ENCODE peak calls at places on chromosomes 5 and 9, in ten cellular contexts. R is body of pancreas, M is left ventricle myocardium inferior, S is upper lobe of left lung, V is small intestine, E is mesendoderm, G is AG04450, A is heart left ventricle, P is SK-N-SH, H is aorta. O is an unnamed sample.

GRCh38 chr5:57302164-57302563 is 128.3 kb downstream of the GPBP1 start:
- DNase-seq in V (peak), R (no peak), M (no peak), S (no peak), H (no peak), E (peak), P (no peak), G (no peak), A (no peak), O (no peak)

GRCh38 chr9:112034216-112034611 is 137.6 kb downstream of the UGCG start:
- DNase-seq in V (no peak), A (no peak), P (no peak), S (no peak), M (no peak), H (no peak), G (no peak), R (no peak), E (no peak), O (no peak)

GRCh38 chr5:1494780-1495524 is 28.8 kb downstream of the LPCAT1 start:
- DNase-seq in A (no peak), M (no peak), G (no peak), H (no peak), P (no peak), E (no peak), V (no peak), S (peak), R (no peak), O (no peak)

GRCh38 chr5:150607105-150607504 is 33.4 kb upstream of the SYNPO start:
- DNase-seq in G (no peak), A (no peak), M (no peak), P (no peak), S (no peak), V (no peak), R (no peak), H (no peak), E (no peak), O (no peak)

GRCh38 chr9:91315191-91315590 is 46.5 kb downstream of the AUH start:
- DNase-seq in H (no peak), E (peak), P (no peak), A (no peak), V (no peak), M (no peak), S (no peak), R (peak), G (no peak), O (no peak)

GRCh38 chr5:80988419-80988925 is 28.3 kb downstream of the RASGRF2 start:
- DNase-seq in G (no peak), M (no peak), P (no peak), V (no peak), A (no peak), H (no peak), R (no peak), E (no peak), S (no peak), O (no peak)

GRCh38 chr5:126446498-126447224 is 23.5 kb downstream of the GRAMD2B start:
- DNase-seq in R (no peak), H (no peak), G (no peak), A (no peak), E (no peak), M (no peak), P (no peak), S (no peak), V (peak), O (no peak)

GRCh38 chr5:120228262-120229031 is 235.7 kb upstream of the PRR16 start:
- DNase-seq in M (no peak), G (no peak), R (no peak), E (peak), A (no peak), S (no peak), V (no peak), P (no peak), H (no peak), O (no peak)

GRCh38 chr5:1874820-1875219 is 7.9 kb downstream of the IRX4 start:
- DNase-seq in P (no peak), S (peak), A (no peak), V (no peak), H (no peak), R (no peak), G (no peak), E (peak), M (no peak), O (no peak)

GRCh38 chr9:99998266-99998665 is 91.8 kb downstream of the STX17 start:
- DNase-seq in S (peak), G (no peak), E (peak), M (no peak), V (no peak), P (no peak), R (no peak), A (no peak), H (no peak), O (no peak)

GRCh38 chr5:79516986-79517385 is 3.1 kb upstream of the HOMER1 start:
- DNase-seq in V (no peak), S (no peak), A (no peak), P (no peak), H (no peak), R (no peak), M (no peak), G (no peak), E (no peak), O (no peak)

GRCh38 chr5:156383510-156383909 is 56.5 kb downstream of the SGCD start:
- DNase-seq in M (no peak), G (peak), A (no peak), V (no peak), P (no peak), H (no peak), E (no peak), S (no peak), R (no peak), O (no peak)

GRCh38 chr9:132857031-132857430 is 21.1 kb downstream of the AK8 start:
- DNase-seq in A (peak), E (no peak), S (no peak), G (peak), P (no peak), V (no peak), M (peak), H (no peak), R (peak), O (no peak)

GRCh38 chr5:164359931-164360290 is 854.5 kb downstream of the MAT2B start:
- DNase-seq in P (no peak), M (no peak), A (no peak), G (no peak), H (no peak), S (no peak), V (no peak), R (no peak), E (no peak), O (no peak)

GRCh38 chr9:113650207-113651131 is 186.9 kb downstream of the RGS3 start:
- DNase-seq in V (no peak), S (no peak), M (no peak), H (no peak), R (no peak), A (no peak), G (no peak), P (no peak), E (peak), O (no peak)

GRCh38 chr9:129936222-129936621 is 101.0 kb downstream of the USP20 start:
- DNase-seq in M (no peak), G (no peak), V (no peak), S (no peak), P (peak), R (no peak), H (no peak), A (no peak), E (no peak), O (no peak)

GRCh38 chr5:83608122-83608521 is 112.5 kb downstream of the HAPLN1 start:
- DNase-seq in A (no peak), E (peak), P (peak), M (no peak), H (no peak), V (peak), G (no peak), R (peak), S (no peak), O (no peak)

GRCh38 chr9:75170898-75171360 is 82.6 kb downstream of the OSTF1 start:
- DNase-seq in P (no peak), G (no peak), R (no peak), E (peak), H (no peak), M (no peak), V (no peak), A (no peak), S (no peak), O (no peak)

GRCh38 chr9:98187926-98188325 is 4.5 kb downstream of the CORO2A start:
- DNase-seq in V (no peak), E (no peak), G (no peak), S (no peak), A (no peak), P (no peak), H (no peak), R (no peak), M (no peak), O (no peak)

GRCh38 chr9:82829818-82830217 is 233.1 kb downstream of the RASEF start:
- DNase-seq in S (no peak), V (peak), R (no peak), A (no peak), H (no peak), E (no peak), M (no peak), P (no peak), G (no peak), O (no peak)

GRCh38 chr5:3606121-3606831 is 10.6 kb downstream of the IRX1 start:
- DNase-seq in G (no peak), H (no peak), V (no peak), R (no peak), M (no peak), S (peak), A (no peak), E (peak), P (peak), O (no peak)

GRCh38 chr5:171122372-171122771 is 186.7 kb upstream of the TLX3 start:
- DNase-seq in G (no peak), P (peak), R (peak), S (no peak), A (no peak), E (no peak), H (no peak), V (peak), M (no peak), O (no peak)

GRCh38 chr9:128554155-128554862 is 1.9 kb downstream of the SPTAN1 start:
- DNase-seq in S (no peak), R (peak), A (peak), M (peak), G (peak), P (peak), E (peak), H (no peak), V (peak), O (no peak)

DNA sequence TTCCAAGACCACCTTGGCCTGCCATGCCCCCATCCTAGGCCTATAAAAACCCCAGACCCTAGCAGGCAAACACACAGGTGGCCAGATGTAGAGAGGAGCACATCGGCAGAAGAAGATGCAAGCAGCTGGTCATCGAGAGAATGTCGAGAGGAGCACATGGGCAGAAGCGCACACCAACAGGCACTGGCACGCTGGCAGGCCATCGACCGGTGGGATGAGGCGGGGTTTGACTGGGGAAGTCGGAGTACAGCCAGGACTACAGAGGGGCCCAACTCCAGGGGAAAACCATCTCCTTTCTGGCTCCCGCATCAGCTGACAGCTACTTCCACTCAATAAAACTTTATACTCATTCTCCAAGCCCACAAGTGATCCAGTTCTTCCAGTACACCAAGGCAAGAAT is 283.1 kb upstream of the RGMB start:
- DNase-seq in R (no peak), V (no peak), G (no peak), H (peak), S (peak), M (no peak), P (no peak), E (no peak), A (no peak), O (no peak)
- H3K27ac ChIP-seq in R (no peak), V (no peak), G (no peak), H (no peak), S (no peak), M (no peak), P (no peak), E (no peak), A (no peak), O (no peak)

DNA sequence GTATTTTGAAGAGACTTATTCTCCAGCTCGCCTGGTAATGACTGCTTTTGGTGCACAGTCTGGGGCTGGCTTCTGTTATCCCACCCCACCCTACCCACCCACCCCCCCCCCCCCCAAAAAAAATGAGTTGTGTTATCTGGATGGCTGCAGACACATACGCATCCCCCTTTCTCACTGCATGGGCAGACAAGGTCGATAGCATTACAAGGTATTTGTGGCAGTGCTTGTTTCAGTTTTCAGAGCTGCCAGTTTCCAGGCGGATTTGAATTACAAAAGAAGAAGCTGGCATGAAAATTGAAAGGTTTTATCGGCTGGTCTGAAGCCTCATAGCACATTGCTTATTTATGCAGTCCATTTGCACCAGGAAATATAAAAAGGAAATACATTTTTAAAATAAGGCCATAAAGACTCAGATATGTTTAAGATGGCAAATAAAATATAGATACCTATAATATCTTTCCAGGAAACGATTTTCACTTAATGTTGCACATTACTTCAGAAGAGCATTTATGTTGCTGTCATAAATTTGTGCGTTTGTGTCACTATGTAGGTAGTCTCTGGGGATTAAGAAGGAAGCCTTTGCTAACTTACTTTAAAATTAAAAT is 85.1 kb upstream of the GRHPR start:
- DNase-seq in S (no peak), V (peak), M (no peak), P (peak), A (no peak), E (no peak), H (no peak), G (no peak), R (no peak), O (no peak)
- H3K27ac ChIP-seq in S (no peak), V (no peak), M (no peak), P (peak), A (no peak), E (no peak), H (no peak), G (no peak), R (no peak), O (no peak)

DNA sequence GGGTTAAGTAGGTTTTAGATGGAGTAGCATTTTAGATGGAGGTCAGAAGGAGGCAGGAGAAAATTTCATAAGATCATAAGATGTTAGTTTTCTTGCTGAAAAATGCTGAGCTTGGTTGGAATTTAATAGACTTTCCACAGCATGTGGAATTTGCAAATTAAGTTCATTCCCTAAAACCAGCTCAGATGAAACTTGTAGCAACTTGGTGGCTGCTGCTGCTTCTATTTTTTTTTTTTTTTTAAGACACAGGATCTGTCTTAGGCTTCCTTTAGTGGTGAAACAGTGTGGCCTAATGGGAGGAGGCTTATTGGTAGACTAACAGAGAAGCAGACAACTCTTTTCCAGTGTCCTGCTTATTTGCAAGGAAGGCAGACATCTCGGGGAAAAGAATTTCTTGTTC is 154.5 kb downstream of the AOPEP start:
- DNase-seq in G (no peak), A (no peak), V (no peak), E (no peak), H (no peak), M (no peak), P (no peak), S (no peak), R (no peak), O (no peak)
- H3K27ac ChIP-seq in G (no peak), A (no peak), V (peak), E (no peak), H (no peak), M (peak), P (peak), S (peak), R (no peak), O (peak)

GRCh38 chr5:138545919-138546562 is 3.0 kb upstream of the ETF1 start:
- DNase-seq in E (no peak), M (no peak), H (no peak), G (no peak), P (no peak), A (no peak), V (no peak), R (no peak), S (no peak), O (peak)
- H3K27ac ChIP-seq in E (no peak), M (no peak), H (no peak), G (peak), P (no peak), A (no peak), V (no peak), R (no peak), S (no peak), O (no peak)

O was measured in vagina.